ENCODE peak calls at places on chromosomes 2 and 18, in six cellular contexts. Q is HCT116, R is GM23338, Y is GM12878, G is H1, T is HepG2. F is an unnamed sample.

GRCh38 chr2:55120634-55121359 is 70.5 kb upstream of the RTN4 start:
- DNase-seq in Q (no peak), R (no peak), T (no peak), Y (no peak), G (no peak), F (no peak)

GRCh38 chr2:15043336-15044058 is 411.0 kb downstream of the LRATD1 start:
- DNase-seq in R (no peak), G (no peak), T (no peak), Q (no peak), Y (no peak), F (no peak)

GRCh38 chr2:70340921-70341765 is 39.3 kb upstream of the FAM136A start:
- DNase-seq in R (peak), Y (no peak), T (peak), G (peak), Q (peak), F (no peak)

GRCh38 chr2:99722726-99723125 is 232.9 kb upstream of the REV1 start:
- DNase-seq in Y (no peak), Q (no peak), G (no peak), T (no peak), R (no peak), F (no peak)

GRCh38 chr2:16246911-16247310 is 306.6 kb downstream of the MYCN start:
- DNase-seq in Y (no peak), T (no peak), R (no peak), Q (no peak), G (peak), F (no peak)

GRCh38 chr18:79380816-79381806 is 14.6 kb upstream of the NFATC1 start:
- DNase-seq in G (peak), R (peak), T (peak), Q (no peak), Y (no peak), F (no peak)

GRCh38 chr2:227374158-227374557 is 4.9 kb downstream of the TM4SF20 start:
- DNase-seq in Q (no peak), T (no peak), R (no peak), G (no peak), Y (no peak), F (peak)

GRCh38 chr2:174972924-174973323 is 32.3 kb downstream of the CHN1 start:
- DNase-seq in G (no peak), R (no peak), Y (no peak), Q (no peak), T (no peak), F (no peak)

GRCh38 chr2:18531198-18531597 is 29.3 kb downstream of the RDH14 start:
- DNase-seq in Q (no peak), G (no peak), Y (no peak), R (no peak), T (no peak), F (no peak)

GRCh38 chr2:173160618-173161017 is 85.0 kb downstream of the MAP3K20 start:
- DNase-seq in Y (no peak), G (no peak), T (no peak), R (no peak), Q (no peak), F (no peak)

GRCh38 chr2:235102987-235103386 is 151.2 kb downstream of the SH3BP4 start:
- DNase-seq in R (no peak), Y (no peak), G (no peak), Q (no peak), T (no peak), F (no peak)

GRCh38 chr2:201235865-201236811 is 24.2 kb upstream of the CASP8 start:
- DNase-seq in Q (no peak), G (peak), R (peak), Y (no peak), T (peak), F (no peak)

GRCh38 chr2:128684523-128684922 is 365.9 kb upstream of the HS6ST1 start:
- DNase-seq in R (no peak), G (no peak), Q (no peak), T (no peak), Y (no peak), F (no peak)

GRCh38 chr2:50953021-50953420 is 78.9 kb downstream of the NRXN1 start:
- DNase-seq in T (peak), R (no peak), Q (peak), Y (no peak), G (no peak), F (no peak)

GRCh38 chr2:234491281-234491680 is 5.6 kb downstream of the ARL4C start:
- DNase-seq in Y (no peak), Q (no peak), G (no peak), R (no peak), T (no peak), F (no peak)

GRCh38 chr2:144990661-144991060 is 470.7 kb upstream of the ZEB2 start:
- DNase-seq in R (peak), T (no peak), G (no peak), Y (no peak), Q (no peak), F (no peak)

GRCh38 chr2:39033980-39034379 is 86.9 kb downstream of the SOS1 start:
- DNase-seq in R (no peak), G (no peak), Q (no peak), T (no peak), Y (no peak), F (no peak)

GRCh38 chr18:45480219-45481015 is 134.9 kb upstream of the SLC14A2 start:
- DNase-seq in R (no peak), T (no peak), Y (no peak), G (no peak), Q (no peak), F (no peak)

GRCh38 chr18:11323359-11323819 is 174.0 kb upstream of the PIEZO2 start:
- DNase-seq in Q (no peak), G (no peak), T (peak), Y (no peak), R (no peak), F (no peak)

GRCh38 chr2:137049518-137049917 is 284.2 kb downstream of the THSD7B start:
- DNase-seq in T (no peak), G (no peak), Y (no peak), R (peak), Q (no peak), F (no peak)

GRCh38 chr2:55810621-55811020 is 113.0 kb downstream of the EFEMP1 start:
- DNase-seq in Q (no peak), R (no peak), T (no peak), G (no peak), Y (no peak), F (no peak)

GRCh38 chr18:9663377-9663776 is 44.7 kb upstream of the RAB31 start:
- DNase-seq in T (no peak), G (no peak), Q (no peak), R (no peak), Y (no peak), F (no peak)

GRCh38 chr2:85813211-85813977 is 59.6 kb downstream of the ATOH8 start:
- DNase-seq in T (no peak), R (no peak), Y (no peak), Q (no peak), G (no peak), F (no peak)

GRCh38 chr18:32460046-32460785 is 10.5 kb downstream of the GAREM1 start:
- DNase-seq in Q (no peak), Y (no peak), G (no peak), R (no peak), T (no peak), F (no peak)

GRCh38 chr2:39464867-39465266 is 27.8 kb upstream of the MAP4K3 start:
- DNase-seq in R (no peak), T (no peak), Y (no peak), G (no peak), Q (no peak), F (no peak)

GRCh38 chr2:183533021-183533420 is 408.8 kb downstream of the NUP35 start:
- DNase-seq in T (no peak), R (no peak), G (no peak), Q (no peak), Y (no peak), F (no peak)
- H3K27ac ChIP-seq in T (no peak), R (no peak), G (no peak), Q (no peak), Y (no peak), F (no peak)

GRCh38 chr2:188969236-188970032 is 4.7 kb upstream of the COL3A1 start:
- DNase-seq in Y (no peak), G (no peak), T (no peak), Q (no peak), R (no peak), F (no peak)
- TF ChIP-seq POLR2AphosphoS5 in Y (no peak), G (no peak), T (no peak), Q (no peak), R (no peak), F (no peak)

DNA sequence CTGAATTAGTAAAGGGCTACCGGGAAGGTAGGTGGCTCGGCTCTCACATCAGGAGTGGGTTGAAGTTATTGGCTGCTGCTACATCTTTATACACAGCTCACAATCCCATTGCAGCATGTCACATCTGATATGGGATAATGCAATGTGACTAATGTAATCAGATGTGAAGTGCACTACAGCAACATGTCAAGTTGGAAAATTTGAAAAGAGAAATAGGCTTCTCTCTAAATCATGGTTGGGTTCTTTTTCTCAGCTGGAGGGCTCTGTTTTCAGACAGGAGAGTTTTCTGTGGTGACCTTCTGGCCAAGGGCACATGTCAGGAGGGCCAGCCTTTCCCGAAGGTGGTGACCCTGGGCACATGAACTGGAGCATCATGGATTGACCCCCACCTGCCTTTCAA is 337.6 kb downstream of the HRH4 start:
- DNase-seq in Q (no peak), Y (no peak), G (no peak), T (no peak), R (no peak), F (no peak)
- TF ChIP-seq EZH2 in Q (no peak), Y (no peak), G (no peak), T (no peak), R (no peak), F (no peak)

DNA sequence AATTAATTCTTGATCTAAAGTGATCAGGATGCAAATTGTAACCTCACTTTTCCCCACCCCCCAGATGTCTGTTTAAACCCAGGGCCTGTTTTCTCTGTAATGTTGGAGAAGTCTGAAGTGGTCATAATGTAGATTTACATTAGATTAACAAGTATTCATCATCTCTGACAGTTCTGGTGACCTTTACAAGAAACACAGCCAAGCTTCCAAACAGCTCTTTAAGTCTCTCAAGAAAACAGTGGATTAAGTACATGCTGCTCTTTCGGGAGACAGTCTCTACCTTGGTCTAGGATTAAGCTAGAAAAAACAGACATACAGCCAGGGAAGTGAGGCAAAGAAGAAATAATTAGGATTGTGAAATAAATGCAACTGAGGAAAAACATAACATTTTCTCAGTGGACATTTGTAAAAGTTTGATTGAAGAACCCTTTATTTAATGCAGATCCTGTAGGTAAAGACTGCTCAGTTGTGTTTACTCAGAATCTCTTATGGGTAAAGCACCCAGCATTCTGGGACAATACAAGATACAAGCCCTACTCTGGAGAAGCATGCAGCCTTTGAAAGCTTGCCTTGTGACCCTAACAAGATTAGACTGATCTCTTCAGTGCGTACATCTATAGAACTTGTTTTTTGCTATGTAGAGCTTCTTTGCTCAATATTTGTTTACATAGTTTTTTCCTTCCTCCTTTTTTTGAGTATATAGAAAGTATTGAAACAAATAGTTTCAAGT is 203.9 kb downstream of the PHLPP1 start:
- DNase-seq in T (no peak), Q (no peak), G (no peak), R (no peak), Y (no peak), F (no peak)
- H3K27ac ChIP-seq in T (no peak), Q (no peak), G (no peak), R (no peak), Y (no peak), F (no peak)

GRCh38 chr2:205656426-205656795 is 25.9 kb upstream of the NRP2 start:
- DNase-seq in Y (no peak), Q (no peak), R (no peak), G (peak), T (no peak), F (no peak)
- TF ChIP-seq POLR2AphosphoS5 in Y (no peak), Q (no peak), R (no peak), G (no peak), T (no peak), F (no peak)